ENCODE peak calls at places on chromosome 2, in nine cellular contexts. One of them, this sample, is unnamed.

GRCh38 chr2:120775801-120776589 is 40.3 kb downstream of the GLI2 start:
- DNase-seq in kidney: peak; percentile 48
- DNase-seq in type B pancreatic cell: no peak
- DNase-seq in lower lobe of right lung: no peak
- DNase-seq in H9: no peak
- DNase-seq in lower leg skin: no peak
- DNase-seq in AG09319: no peak
- DNase-seq in pancreas: no peak
- DNase-seq in fibroblast of lung: no peak
- DNase-seq in this sample: no peak

GRCh38 chr2:152961376-152961775 is 243.0 kb downstream of the ARL6IP6 start:
- DNase-seq in fibroblast of lung: no peak
- DNase-seq in type B pancreatic cell: no peak
- DNase-seq in AG09319: no peak
- DNase-seq in pancreas: no peak
- DNase-seq in kidney: no peak
- DNase-seq in lower leg skin: no peak
- DNase-seq in lower lobe of right lung: no peak
- DNase-seq in H9: no peak
- DNase-seq in this sample: no peak

GRCh38 chr2:58649746-58650145 is 408.6 kb upstream of the FANCL start:
- DNase-seq in H9: no peak
- DNase-seq in AG09319: no peak
- DNase-seq in kidney: no peak
- DNase-seq in pancreas: no peak
- DNase-seq in lower leg skin: no peak
- DNase-seq in lower lobe of right lung: no peak
- DNase-seq in fibroblast of lung: no peak
- DNase-seq in type B pancreatic cell: no peak
- DNase-seq in this sample: no peak

GRCh38 chr2:176637497-176638166 is 368.4 kb downstream of the MTX2 start:
- DNase-seq in fibroblast of lung: peak; percentile 18
- DNase-seq in kidney: peak; percentile 92
- DNase-seq in AG09319: no peak
- DNase-seq in lower leg skin: peak; percentile 93
- DNase-seq in H9: peak; percentile 48
- DNase-seq in lower lobe of right lung: peak; percentile 46
- DNase-seq in type B pancreatic cell: peak; percentile 71
- DNase-seq in pancreas: peak; percentile 29
- DNase-seq in this sample: no peak

GRCh38 chr2:159591221-159591620 is 25.1 kb downstream of the BAZ2B start:
- DNase-seq in lower leg skin: no peak
- DNase-seq in fibroblast of lung: no peak
- DNase-seq in lower lobe of right lung: no peak
- DNase-seq in AG09319: no peak
- DNase-seq in pancreas: no peak
- DNase-seq in type B pancreatic cell: no peak
- DNase-seq in H9: no peak
- DNase-seq in kidney: no peak
- DNase-seq in this sample: no peak

GRCh38 chr2:8594731-8595427 is 87.0 kb upstream of the ID2 start:
- DNase-seq in fibroblast of lung: no peak
- DNase-seq in H9: no peak
- DNase-seq in lower leg skin: no peak
- DNase-seq in AG09319: no peak
- DNase-seq in kidney: no peak
- DNase-seq in lower lobe of right lung: peak; percentile 29
- DNase-seq in type B pancreatic cell: no peak
- DNase-seq in pancreas: no peak
- DNase-seq in this sample: peak; percentile 58

GRCh38 chr2:16351541-16351940 is 314.1 kb downstream of the CYRIA start:
- DNase-seq in kidney: no peak
- DNase-seq in fibroblast of lung: no peak
- DNase-seq in lower lobe of right lung: no peak
- DNase-seq in lower leg skin: no peak
- DNase-seq in AG09319: no peak
- DNase-seq in H9: no peak
- DNase-seq in pancreas: no peak
- DNase-seq in type B pancreatic cell: no peak
- DNase-seq in this sample: no peak

GRCh38 chr2:27051902-27052645 is 606 bp downstream of the AGBL5 start:
- DNase-seq in pancreas: peak; percentile 62
- DNase-seq in kidney: peak; percentile 92
- DNase-seq in lower lobe of right lung: peak; percentile 72
- DNase-seq in AG09319: no peak
- DNase-seq in fibroblast of lung: no peak
- DNase-seq in type B pancreatic cell: no peak
- DNase-seq in H9: peak; percentile 37
- DNase-seq in lower leg skin: peak; percentile 90
- DNase-seq in this sample: no peak

GRCh38 chr2:121120411-121120810 is 164.6 kb downstream of the TFCP2L1 start:
- DNase-seq in AG09319: no peak
- DNase-seq in lower lobe of right lung: no peak
- DNase-seq in fibroblast of lung: no peak
- DNase-seq in H9: no peak
- DNase-seq in kidney: no peak
- DNase-seq in type B pancreatic cell: no peak
- DNase-seq in lower leg skin: no peak
- DNase-seq in pancreas: no peak
- DNase-seq in this sample: no peak

DNA sequence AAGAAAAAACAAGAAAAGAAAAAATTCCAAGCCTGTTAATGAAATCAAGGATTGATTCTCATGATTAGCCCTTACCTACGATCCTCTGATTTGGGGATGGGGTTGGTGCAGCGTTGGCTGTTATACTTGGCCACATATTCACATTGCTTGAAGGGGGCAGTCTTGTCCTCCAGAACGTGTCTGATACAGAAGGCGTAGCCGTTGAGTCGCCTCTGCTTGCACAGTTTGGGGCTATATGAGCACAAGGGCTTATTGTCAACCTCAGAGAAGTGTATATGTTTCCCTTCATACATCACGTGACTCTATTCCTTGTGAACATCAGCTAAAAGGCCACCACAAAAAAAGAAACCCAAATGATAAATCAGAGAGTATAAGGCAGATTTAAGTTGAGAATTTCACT is 23.2 kb downstream of the INO80D start:
- DNase-seq in type B pancreatic cell: no peak
- DNase-seq in fibroblast of lung: no peak
- DNase-seq in H9: no peak
- DNase-seq in pancreas: no peak
- DNase-seq in AG09319: no peak
- DNase-seq in kidney: no peak
- DNase-seq in lower leg skin: no peak
- DNase-seq in lower lobe of right lung: no peak
- DNase-seq in this sample: no peak
- TF ChIP-seq CTCF in type B pancreatic cell: no peak
- TF ChIP-seq CTCF in fibroblast of lung: no peak
- TF ChIP-seq CTCF in H9: peak; percentile 24
- TF ChIP-seq CTCF in pancreas: no peak
- TF ChIP-seq CTCF in AG09319: no peak
- TF ChIP-seq CTCF in kidney: no peak
- TF ChIP-seq CTCF in lower leg skin: no peak
- TF ChIP-seq CTCF in lower lobe of right lung: no peak
- TF ChIP-seq CTCF in this sample: no peak

GRCh38 chr2:240594511-240595380 is 8.2 kb downstream of the CAPN10 start:
- DNase-seq in pancreas: peak; percentile 9
- DNase-seq in kidney: peak; percentile 71
- DNase-seq in lower leg skin: peak; percentile 75
- DNase-seq in H9: no peak
- DNase-seq in fibroblast of lung: no peak
- DNase-seq in lower lobe of right lung: peak; percentile 36
- DNase-seq in type B pancreatic cell: no peak
- DNase-seq in AG09319: no peak
- DNase-seq in this sample: peak; percentile 59

GRCh38 chr2:240596491-240596931 is 10.0 kb downstream of the CAPN10 start:
- DNase-seq in pancreas: peak; percentile 13
- DNase-seq in lower leg skin: peak; percentile 82
- DNase-seq in H9: no peak
- DNase-seq in fibroblast of lung: no peak
- DNase-seq in kidney: peak; percentile 75
- DNase-seq in type B pancreatic cell: no peak
- DNase-seq in AG09319: no peak
- DNase-seq in lower lobe of right lung: peak; percentile 30
- DNase-seq in this sample: peak; percentile 16

GRCh38 chr2:240596080-240596460 is 9.5 kb downstream of the CAPN10 start:
- DNase-seq in lower lobe of right lung: peak; percentile 36
- DNase-seq in type B pancreatic cell: no peak
- DNase-seq in pancreas: no peak
- DNase-seq in AG09319: no peak
- DNase-seq in H9: no peak
- DNase-seq in kidney: peak; percentile 75
- DNase-seq in fibroblast of lung: no peak
- DNase-seq in lower leg skin: peak; percentile 81
- DNase-seq in this sample: no peak

GRCh38 chr2:240597054-240597418 is 10.5 kb downstream of the CAPN10 start:
- DNase-seq in lower lobe of right lung: peak; percentile 39
- DNase-seq in fibroblast of lung: no peak
- DNase-seq in H9: no peak
- DNase-seq in AG09319: no peak
- DNase-seq in kidney: peak; percentile 56
- DNase-seq in pancreas: peak; percentile 8
- DNase-seq in lower leg skin: no peak
- DNase-seq in type B pancreatic cell: no peak
- DNase-seq in this sample: no peak

GRCh38 chr2:240595381-240596079 is 9.0 kb downstream of the CAPN10 start:
- DNase-seq in pancreas: no peak
- DNase-seq in AG09319: no peak
- DNase-seq in H9: peak; percentile 79
- DNase-seq in lower leg skin: peak; percentile 61
- DNase-seq in kidney: peak; percentile 55
- DNase-seq in lower lobe of right lung: peak; percentile 42
- DNase-seq in type B pancreatic cell: no peak
- DNase-seq in fibroblast of lung: peak; percentile 19
- DNase-seq in this sample: peak; percentile 63
- TF ChIP-seq CTCF in pancreas: no peak
- TF ChIP-seq CTCF in AG09319: peak; percentile 8
- TF ChIP-seq CTCF in H9: peak; percentile 69
- TF ChIP-seq CTCF in lower leg skin: no peak
- TF ChIP-seq CTCF in kidney: no peak
- TF ChIP-seq CTCF in lower lobe of right lung: no peak
- TF ChIP-seq CTCF in type B pancreatic cell: peak; percentile 55
- TF ChIP-seq CTCF in fibroblast of lung: peak; percentile 33
- TF ChIP-seq CTCF in this sample: no peak

GRCh38 chr2:134023854-134024253 is 230.0 kb upstream of the MGAT5 start:
- DNase-seq in type B pancreatic cell: no peak
- DNase-seq in AG09319: no peak
- DNase-seq in H9: no peak
- DNase-seq in kidney: no peak
- DNase-seq in pancreas: no peak
- DNase-seq in fibroblast of lung: no peak
- DNase-seq in lower leg skin: no peak
- DNase-seq in lower lobe of right lung: no peak
- DNase-seq in this sample: no peak
- TF ChIP-seq CTCF in type B pancreatic cell: no peak
- TF ChIP-seq CTCF in AG09319: no peak
- TF ChIP-seq CTCF in H9: no peak
- TF ChIP-seq CTCF in kidney: no peak
- TF ChIP-seq CTCF in pancreas: no peak
- TF ChIP-seq CTCF in fibroblast of lung: no peak
- TF ChIP-seq CTCF in lower leg skin: no peak
- TF ChIP-seq CTCF in lower lobe of right lung: no peak
- TF ChIP-seq CTCF in this sample: no peak

DNA sequence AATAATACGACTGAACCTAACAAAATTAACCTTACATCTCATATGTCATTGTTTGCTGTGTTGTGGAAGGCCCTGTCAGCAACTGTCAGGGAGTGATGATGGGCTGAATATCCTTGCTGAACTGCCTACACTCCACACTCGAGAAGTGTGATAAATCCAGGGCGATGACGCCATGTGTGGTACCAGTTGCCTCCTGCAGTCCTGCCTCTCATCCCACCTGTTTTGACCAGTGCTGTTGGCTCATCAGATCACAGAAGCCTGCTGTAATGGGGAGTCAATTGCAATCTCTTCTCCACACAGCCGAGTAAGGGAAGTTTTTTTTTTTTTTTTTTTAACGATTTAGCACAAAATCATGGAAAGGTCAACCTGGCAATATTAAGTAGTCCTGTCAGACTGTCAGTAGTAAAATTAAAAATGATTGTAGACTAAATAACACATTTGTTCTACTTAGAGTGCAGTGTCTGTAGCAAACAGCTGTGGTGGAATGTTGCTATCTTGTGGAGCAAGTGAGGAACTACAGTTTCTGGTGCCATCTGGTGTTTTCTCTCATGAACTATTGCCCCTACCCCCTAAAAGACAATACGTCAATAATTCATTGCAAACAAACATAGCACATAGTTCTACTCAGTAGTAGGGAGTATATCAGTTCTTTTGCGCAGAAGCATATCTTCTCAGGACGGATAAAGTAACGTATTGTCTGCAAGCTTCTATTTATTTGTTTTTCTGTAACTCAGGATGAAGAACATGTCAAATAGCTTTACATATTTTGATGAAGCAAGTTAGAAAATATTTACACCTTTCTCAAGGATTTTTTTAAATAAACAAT is 347.6 kb downstream of the CTNNA2 start:
- DNase-seq in pancreas: no peak
- DNase-seq in kidney: no peak
- DNase-seq in type B pancreatic cell: no peak
- DNase-seq in AG09319: no peak
- DNase-seq in lower lobe of right lung: no peak
- DNase-seq in H9: no peak
- DNase-seq in lower leg skin: no peak
- DNase-seq in fibroblast of lung: peak; percentile 9
- DNase-seq in this sample: no peak
- TF ChIP-seq CTCF in pancreas: peak; percentile 45
- TF ChIP-seq CTCF in kidney: no peak
- TF ChIP-seq CTCF in type B pancreatic cell: peak; percentile 80
- TF ChIP-seq CTCF in AG09319: peak; percentile 42
- TF ChIP-seq CTCF in lower lobe of right lung: peak; percentile 25
- TF ChIP-seq CTCF in H9: peak; percentile 85
- TF ChIP-seq CTCF in lower leg skin: no peak
- TF ChIP-seq CTCF in fibroblast of lung: peak; percentile 23
- TF ChIP-seq CTCF in this sample: no peak

DNA sequence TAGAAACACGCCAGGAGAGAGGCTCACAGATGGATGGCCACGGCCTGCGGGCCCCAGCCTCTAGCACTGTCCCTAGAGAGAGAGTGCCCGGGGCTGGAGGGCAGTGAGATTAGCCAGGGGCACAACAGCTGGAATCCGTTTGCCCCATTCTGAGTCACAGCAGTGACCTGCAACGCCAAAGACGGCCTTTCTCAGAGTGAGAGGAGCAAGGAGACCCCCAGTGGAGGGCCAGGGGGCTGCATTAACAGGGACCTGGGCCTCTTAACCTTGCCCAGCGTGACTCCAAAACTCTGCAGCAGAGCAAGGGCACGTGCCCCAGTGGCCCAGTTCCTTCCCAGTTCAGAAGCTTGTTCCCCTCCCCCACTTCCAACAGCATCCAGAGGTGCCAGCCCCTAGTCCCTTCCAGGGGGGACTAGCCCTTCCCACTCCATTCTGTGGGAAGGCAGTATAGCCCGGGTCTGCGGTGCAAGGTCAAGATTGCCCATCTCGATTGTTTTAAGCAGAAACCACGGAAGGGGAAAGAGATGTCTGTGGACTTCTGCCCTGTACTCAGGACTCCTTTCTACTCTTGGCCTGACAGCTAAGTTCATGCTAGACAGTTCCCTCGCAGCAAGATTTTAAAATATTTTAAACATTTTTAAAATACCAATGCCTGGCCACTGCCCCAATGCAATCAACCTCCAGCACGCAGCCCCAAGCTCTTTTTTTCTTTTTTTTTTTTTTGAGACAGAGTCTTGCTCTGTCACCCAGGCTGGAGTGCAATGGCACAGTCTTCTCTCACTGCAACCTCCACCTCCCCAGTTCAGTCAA is 50.9 kb upstream of the BIN1 start:
- DNase-seq in lower leg skin: peak; percentile 80
- DNase-seq in AG09319: no peak
- DNase-seq in type B pancreatic cell: peak; percentile 68
- DNase-seq in kidney: no peak
- DNase-seq in fibroblast of lung: peak; percentile 45
- DNase-seq in H9: peak; percentile 86
- DNase-seq in lower lobe of right lung: no peak
- DNase-seq in pancreas: no peak
- DNase-seq in this sample: no peak
- TF ChIP-seq CTCF in lower leg skin: no peak
- TF ChIP-seq CTCF in AG09319: peak; percentile 2
- TF ChIP-seq CTCF in type B pancreatic cell: peak; percentile 73
- TF ChIP-seq CTCF in kidney: no peak
- TF ChIP-seq CTCF in fibroblast of lung: peak; percentile 44
- TF ChIP-seq CTCF in H9: peak; percentile 76
- TF ChIP-seq CTCF in lower lobe of right lung: no peak
- TF ChIP-seq CTCF in pancreas: no peak
- TF ChIP-seq CTCF in this sample: no peak